ENCODE peak calls at places on chromosomes 1 and 21, in four cellular contexts. One of them, this sample, is unnamed.

GRCh38 chr1:85146972-85147359 is 53.9 kb downstream of the SYDE2 start:
- DNase-seq in H1: no peak
- DNase-seq in K562: no peak
- DNase-seq in HepG2: peak; percentile 24
- DNase-seq in this sample: no peak

GRCh38 chr1:215005656-215006335 is 76.7 kb upstream of the KCNK2 start:
- DNase-seq in H1: no peak
- DNase-seq in K562: no peak
- DNase-seq in HepG2: no peak
- DNase-seq in this sample: no peak

GRCh38 chr21:30216041-30216723 is at the start of gene CLDN8:
- DNase-seq in H1: no peak
- DNase-seq in K562: no peak
- DNase-seq in HepG2: no peak
- DNase-seq in this sample: no peak

GRCh38 chr1:13538832-13539231 is 25.0 kb upstream of the LRRC38 start:
- DNase-seq in H1: no peak
- DNase-seq in K562: no peak
- DNase-seq in HepG2: no peak
- DNase-seq in this sample: no peak

GRCh38 chr21:16084776-16085364 is 355.1 kb downstream of the USP25 start:
- DNase-seq in H1: no peak
- DNase-seq in K562: no peak
- DNase-seq in HepG2: no peak
- DNase-seq in this sample: no peak

GRCh38 chr21:43188181-43188580 is 19.4 kb downstream of the CRYAA start:
- DNase-seq in H1: no peak
- DNase-seq in K562: no peak
- DNase-seq in HepG2: no peak
- DNase-seq in this sample: no peak

GRCh38 chr1:220810179-220810653 is 23.5 kb downstream of the MTARC1 start:
- DNase-seq in H1: no peak
- DNase-seq in K562: peak; percentile 82
- DNase-seq in HepG2: peak; percentile 47
- DNase-seq in this sample: peak; percentile 38

GRCh38 chr1:23644555-23644866 is 47.1 kb upstream of the RPL11 start:
- DNase-seq in H1: no peak
- DNase-seq in K562: no peak
- DNase-seq in HepG2: no peak
- DNase-seq in this sample: no peak

GRCh38 chr1:118786454-118787155 is 201.5 kb downstream of the TBX15 start:
- DNase-seq in H1: no peak
- DNase-seq in K562: no peak
- DNase-seq in HepG2: no peak
- DNase-seq in this sample: no peak

GRCh38 chr1:241074507-241074906 is 282.5 kb downstream of the RGS7 start:
- DNase-seq in H1: no peak
- DNase-seq in K562: no peak
- DNase-seq in HepG2: no peak
- DNase-seq in this sample: no peak

GRCh38 chr1:228866498-228866897 is 131.2 kb downstream of the RHOU start:
- DNase-seq in H1: no peak
- DNase-seq in K562: no peak
- DNase-seq in HepG2: peak; percentile 80
- DNase-seq in this sample: no peak

GRCh38 chr21:26404288-26404687 is 168.8 kb downstream of the CYYR1 start:
- DNase-seq in H1: no peak
- DNase-seq in K562: no peak
- DNase-seq in HepG2: no peak
- DNase-seq in this sample: no peak

GRCh38 chr1:90220941-90221693 is 226.2 kb downstream of the ZNF326 start:
- DNase-seq in H1: no peak
- DNase-seq in K562: no peak
- DNase-seq in HepG2: peak; percentile 39
- DNase-seq in this sample: no peak

GRCh38 chr1:1425753-1426495 is 4.8 kb upstream of the ANKRD65 start:
- DNase-seq in H1: no peak
- DNase-seq in K562: no peak
- DNase-seq in HepG2: no peak
- DNase-seq in this sample: no peak

GRCh38 chr1:25898223-25899015 is 7.8 kb downstream of the STMN1 start:
- DNase-seq in H1: no peak
- DNase-seq in K562: no peak
- DNase-seq in HepG2: no peak
- DNase-seq in this sample: no peak

GRCh38 chr1:95035536-95035935 is 37.2 kb downstream of the ALG14 start:
- DNase-seq in H1: no peak
- DNase-seq in K562: no peak
- DNase-seq in HepG2: no peak
- DNase-seq in this sample: peak; percentile 18

GRCh38 chr1:15578921-15579682 is 5.7 kb downstream of the AGMAT start:
- DNase-seq in H1: no peak
- DNase-seq in K562: no peak
- DNase-seq in HepG2: no peak
- DNase-seq in this sample: no peak

DNA sequence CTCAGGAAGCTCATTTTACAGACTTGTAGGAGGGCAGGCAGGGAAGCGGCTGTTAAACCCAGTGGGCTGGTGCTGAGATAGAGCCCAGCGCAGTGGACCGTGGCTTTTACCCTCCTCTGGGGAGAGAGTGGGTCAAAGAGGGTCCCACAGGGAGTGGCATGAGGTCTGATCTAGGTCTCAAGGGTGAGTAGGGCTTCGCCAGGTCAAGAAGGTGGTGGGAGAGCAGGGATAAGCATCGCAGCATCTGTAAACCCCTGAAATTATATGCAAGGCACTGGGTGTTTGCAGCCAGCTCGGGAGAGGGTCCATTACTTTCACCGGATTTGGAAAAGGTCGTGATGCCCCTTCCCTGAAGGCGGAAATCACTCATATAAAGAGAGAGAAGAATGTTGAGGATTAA is 89.1 kb downstream of the ZSCAN20 start:
- DNase-seq in H1: no peak
- DNase-seq in K562: no peak
- DNase-seq in HepG2: no peak
- DNase-seq in this sample: no peak
- TF ChIP-seq FOSL1 in H1: no peak
- TF ChIP-seq FOSL1 in K562: no peak
- TF ChIP-seq FOSL1 in HepG2: no peak
- TF ChIP-seq FOSL1 in this sample: no peak

DNA sequence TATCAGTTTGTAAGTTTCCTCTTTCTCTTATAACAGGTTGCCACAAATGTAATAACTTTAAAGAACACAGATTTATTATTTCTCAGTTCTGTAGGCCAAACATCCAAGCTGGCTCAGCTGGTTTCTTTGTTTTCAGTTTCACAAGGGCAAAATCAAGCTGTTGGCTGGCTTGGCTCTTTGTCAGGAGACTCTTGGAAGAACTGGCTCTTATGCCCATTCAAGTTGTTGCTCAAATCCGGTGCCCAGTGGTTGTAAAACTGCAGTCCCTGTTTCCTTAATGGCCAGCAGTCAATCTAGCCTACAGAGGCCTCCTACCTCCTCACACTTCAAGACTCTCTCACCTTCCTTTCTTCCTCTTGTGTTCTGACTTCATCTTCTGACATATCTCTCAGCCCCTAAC is 1171.0 kb downstream of the MRPL39 start:
- DNase-seq in H1: no peak
- DNase-seq in K562: no peak
- DNase-seq in HepG2: no peak
- DNase-seq in this sample: no peak
- H3K4me2 ChIP-seq in H1: no peak overlapping the region
- H3K4me2 ChIP-seq in K562: no peak overlapping the region
- H3K4me2 ChIP-seq in HepG2: no peak overlapping the region
- H3K4me2 ChIP-seq in this sample: no peak overlapping the region

DNA sequence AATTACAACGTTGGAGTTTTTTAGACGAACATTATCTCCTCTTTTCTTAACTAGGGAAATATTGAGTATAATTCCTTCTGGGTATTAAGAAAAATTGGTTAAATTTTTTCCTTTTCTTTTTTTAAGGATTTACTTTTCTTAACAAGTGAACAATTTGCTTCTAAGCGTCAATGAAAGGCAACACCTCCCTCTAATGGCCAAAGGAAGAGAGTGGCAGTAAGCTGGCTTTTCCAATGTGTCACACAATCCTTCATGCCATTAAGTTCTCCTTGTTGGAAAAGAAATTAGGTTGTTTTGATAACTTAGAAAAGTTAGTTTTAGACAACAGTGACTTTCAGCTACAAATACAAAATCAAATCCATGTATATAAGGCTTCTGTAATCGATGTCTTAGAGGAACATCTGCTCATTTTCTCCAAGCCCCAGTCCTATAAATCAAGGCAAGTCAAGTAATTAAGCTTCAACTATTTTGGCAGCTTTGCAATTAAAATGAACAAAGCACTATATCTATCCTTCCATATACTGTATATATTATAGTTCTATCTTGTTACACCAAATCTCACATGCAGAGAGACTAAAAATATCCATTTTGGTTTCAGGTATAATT is 62.8 kb downstream of the EDEM3 start:
- DNase-seq in H1: no peak
- DNase-seq in K562: peak; percentile 44
- DNase-seq in HepG2: peak; percentile 24
- DNase-seq in this sample: peak; percentile 13
- TF ChIP-seq ATF3 in H1: no peak
- TF ChIP-seq ATF3 in K562: no peak
- TF ChIP-seq ATF3 in HepG2: no peak
- TF ChIP-seq ATF3 in this sample: no peak

GRCh38 chr21:33939224-33939623 is 23.6 kb upstream of the ATP5PO start:
- DNase-seq in H1: no peak
- DNase-seq in K562: no peak
- DNase-seq in HepG2: no peak
- DNase-seq in this sample: no peak

GRCh38 chr21:33937931-33938339 is 22.3 kb upstream of the ATP5PO start:
- DNase-seq in H1: no peak
- DNase-seq in K562: no peak
- DNase-seq in HepG2: no peak
- DNase-seq in this sample: no peak

GRCh38 chr21:33940846-33941245 is 25.2 kb upstream of the ATP5PO start:
- DNase-seq in H1: no peak
- DNase-seq in K562: no peak
- DNase-seq in HepG2: no peak
- DNase-seq in this sample: no peak

GRCh38 chr21:33938381-33938780 is 22.8 kb upstream of the ATP5PO start:
- DNase-seq in H1: no peak
- DNase-seq in K562: no peak
- DNase-seq in HepG2: no peak
- DNase-seq in this sample: no peak

DNA sequence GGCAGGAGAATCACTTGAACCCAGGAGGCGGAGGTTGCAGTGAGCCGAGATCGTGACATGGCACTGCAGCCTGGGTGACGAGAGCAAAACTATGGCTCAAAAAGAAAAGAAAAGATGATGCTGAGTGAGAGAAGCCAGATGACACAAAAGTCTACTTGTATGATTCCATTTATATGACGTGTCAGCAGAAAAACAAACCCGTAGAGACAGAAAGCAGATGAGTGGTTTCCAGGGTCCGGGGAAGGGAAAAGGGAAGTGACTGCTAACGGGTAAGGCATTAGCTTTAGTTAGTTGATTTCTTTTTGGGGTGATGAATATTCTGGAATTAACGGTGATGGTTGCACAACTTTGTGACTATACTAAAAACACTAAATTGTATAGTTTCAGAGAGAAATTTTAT is 24.6 kb upstream of the ATP5PO start:
- DNase-seq in H1: no peak
- DNase-seq in K562: no peak
- DNase-seq in HepG2: no peak
- DNase-seq in this sample: no peak
- TF ChIP-seq FOSL1 in H1: no peak
- TF ChIP-seq FOSL1 in K562: no peak
- TF ChIP-seq FOSL1 in HepG2: no peak
- TF ChIP-seq FOSL1 in this sample: no peak

DNA sequence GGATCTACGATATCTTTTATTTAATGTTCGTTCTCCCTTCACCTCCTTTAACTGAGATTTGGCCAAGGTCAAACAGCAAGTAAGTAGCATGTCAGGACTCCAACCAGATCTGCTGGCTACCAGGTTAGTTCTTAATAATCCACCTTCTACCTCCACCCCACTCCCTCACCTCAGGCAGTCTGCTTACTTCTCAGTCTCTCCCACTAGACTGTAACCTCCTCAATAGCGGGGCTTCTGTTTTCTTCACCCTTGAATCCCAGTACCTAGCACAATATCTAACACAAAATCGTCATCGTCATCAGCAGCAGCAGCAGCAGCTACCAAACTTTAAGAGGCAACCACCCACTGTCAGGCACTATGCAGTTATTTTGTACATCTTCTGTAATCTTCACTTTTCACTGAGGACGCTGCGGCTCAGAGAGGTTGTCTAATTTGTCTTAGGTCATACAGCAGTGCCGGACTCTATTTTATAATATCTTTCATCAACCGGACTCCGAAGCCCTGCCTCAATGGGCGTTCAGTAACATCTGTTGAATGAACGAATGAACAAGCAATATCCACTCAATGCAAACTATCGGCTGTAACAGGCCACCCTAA is 861 bp upstream of the MAGI3 start:
- DNase-seq in H1: no peak
- DNase-seq in K562: no peak
- DNase-seq in HepG2: no peak
- DNase-seq in this sample: no peak
- H3K4me2 ChIP-seq in H1: peak overlapping the region; percentile 90
- H3K4me2 ChIP-seq in K562: peak overlapping the region; percentile 87
- H3K4me2 ChIP-seq in HepG2: peak overlapping the region; percentile 98
- H3K4me2 ChIP-seq in this sample: peak overlapping the region; percentile 89

GRCh38 chr1:80214888-80215540 is 1208.5 kb upstream of the ADGRL4 start:
- DNase-seq in H1: no peak
- DNase-seq in K562: no peak
- DNase-seq in HepG2: no peak
- DNase-seq in this sample: no peak

GRCh38 chr1:80212958-80213357 is 1206.4 kb upstream of the ADGRL4 start:
- DNase-seq in H1: no peak
- DNase-seq in K562: no peak
- DNase-seq in HepG2: no peak
- DNase-seq in this sample: no peak

GRCh38 chr1:80218112-80218511 is 1211.6 kb upstream of the ADGRL4 start:
- DNase-seq in H1: no peak
- DNase-seq in K562: peak; percentile 33
- DNase-seq in HepG2: peak; percentile 20
- DNase-seq in this sample: peak; percentile 54

GRCh38 chr1:80221319-80221718 is 1214.8 kb upstream of the ADGRL4 start:
- DNase-seq in H1: no peak
- DNase-seq in K562: no peak
- DNase-seq in HepG2: no peak
- DNase-seq in this sample: no peak

DNA sequence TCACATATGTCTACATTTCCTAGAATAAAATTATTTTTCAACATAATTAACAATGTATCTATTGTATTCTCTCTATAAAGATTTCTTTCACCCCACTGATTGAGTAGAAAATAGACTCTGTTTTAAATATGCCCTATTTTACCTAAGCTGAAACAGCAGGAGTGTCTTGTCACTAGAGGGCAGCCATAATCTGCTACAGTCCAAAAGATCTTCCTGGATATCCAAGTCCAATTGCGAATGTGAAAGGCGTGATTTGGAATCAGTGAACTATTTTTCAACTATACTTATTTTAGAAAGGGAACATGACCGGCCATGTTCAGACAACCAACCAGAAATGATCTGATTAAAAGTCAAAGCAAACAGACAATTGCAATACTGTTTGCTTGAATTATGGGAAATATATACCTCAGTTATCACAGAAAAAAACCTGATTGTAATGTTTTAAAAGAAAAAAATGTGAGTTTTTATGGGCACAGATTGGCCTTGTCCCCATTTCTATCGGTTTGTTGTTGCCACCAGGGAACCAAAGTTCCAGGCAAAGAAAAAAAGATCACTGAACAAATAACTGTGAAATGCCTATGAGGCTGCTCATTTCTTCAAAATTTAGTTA is 1211.0 kb upstream of the ADGRL4 start:
- DNase-seq in H1: no peak
- DNase-seq in K562: peak; percentile 0
- DNase-seq in HepG2: peak; percentile 1
- DNase-seq in this sample: peak; percentile 32
- TF ChIP-seq ATF3 in H1: no peak
- TF ChIP-seq ATF3 in K562: no peak
- TF ChIP-seq ATF3 in HepG2: no peak
- TF ChIP-seq ATF3 in this sample: no peak